ENCODE peak calls at places on chromosomes 13 and 19, in eight cellular contexts. One of them, this sample, is unnamed.

GRCh38 chr13:27259831-27260230 is 8.5 kb downstream of the RPL21 start:
- DNase-seq in pancreas: no peak
- DNase-seq in GM06990: no peak
- DNase-seq in cardiac muscle cell: no peak
- DNase-seq in body of pancreas: no peak
- DNase-seq in foreskin keratinocyte: no peak
- DNase-seq in brain microvascular endothelial cell: no peak
- DNase-seq in NB4: no peak
- DNase-seq in this sample: no peak

GRCh38 chr19:45403781-45404556 is 900 bp downstream of the PPP1R13L start:
- DNase-seq in pancreas: peak; percentile 75
- DNase-seq in GM06990: peak; percentile 59
- DNase-seq in cardiac muscle cell: peak; percentile 76
- DNase-seq in body of pancreas: peak; percentile 80
- DNase-seq in foreskin keratinocyte: peak; percentile 67
- DNase-seq in brain microvascular endothelial cell: peak; percentile 51
- DNase-seq in NB4: peak; percentile 53
- DNase-seq in this sample: peak; percentile 47

GRCh38 chr19:35417713-35418534 is 30.1 kb upstream of the FFAR2 start:
- DNase-seq in pancreas: no peak
- DNase-seq in GM06990: peak; percentile 52
- DNase-seq in cardiac muscle cell: no peak
- DNase-seq in body of pancreas: no peak
- DNase-seq in foreskin keratinocyte: no peak
- DNase-seq in brain microvascular endothelial cell: no peak
- DNase-seq in NB4: no peak
- DNase-seq in this sample: peak; percentile 0

GRCh38 chr19:35216026-35216832 is 12.3 kb downstream of the FAM187B start:
- DNase-seq in pancreas: no peak
- DNase-seq in GM06990: no peak
- DNase-seq in cardiac muscle cell: no peak
- DNase-seq in body of pancreas: no peak
- DNase-seq in foreskin keratinocyte: peak; percentile 71
- DNase-seq in brain microvascular endothelial cell: no peak
- DNase-seq in NB4: no peak
- DNase-seq in this sample: no peak

GRCh38 chr19:21482863-21483276 is 22.5 kb upstream of the ZNF429 start:
- DNase-seq in pancreas: peak; percentile 42
- DNase-seq in GM06990: peak; percentile 50
- DNase-seq in cardiac muscle cell: peak; percentile 55
- DNase-seq in body of pancreas: peak; percentile 69
- DNase-seq in foreskin keratinocyte: peak; percentile 13
- DNase-seq in brain microvascular endothelial cell: no peak
- DNase-seq in NB4: peak; percentile 72
- DNase-seq in this sample: peak; percentile 49

GRCh38 chr13:50322006-50322405 is 306.8 kb downstream of the KCNRG start:
- DNase-seq in pancreas: no peak
- DNase-seq in GM06990: no peak
- DNase-seq in cardiac muscle cell: no peak
- DNase-seq in body of pancreas: no peak
- DNase-seq in foreskin keratinocyte: no peak
- DNase-seq in brain microvascular endothelial cell: no peak
- DNase-seq in NB4: peak; percentile 69
- DNase-seq in this sample: no peak

GRCh38 chr19:8858260-8858659 is 26.1 kb downstream of the MBD3L1 start:
- DNase-seq in pancreas: no peak
- DNase-seq in GM06990: no peak
- DNase-seq in cardiac muscle cell: no peak
- DNase-seq in body of pancreas: no peak
- DNase-seq in foreskin keratinocyte: no peak
- DNase-seq in brain microvascular endothelial cell: no peak
- DNase-seq in NB4: no peak
- DNase-seq in this sample: no peak

GRCh38 chr19:35641515-35642151 is at the start of gene ETV2:
- DNase-seq in pancreas: no peak
- DNase-seq in GM06990: peak; percentile 73
- DNase-seq in cardiac muscle cell: peak; percentile 24
- DNase-seq in body of pancreas: no peak
- DNase-seq in foreskin keratinocyte: no peak
- DNase-seq in brain microvascular endothelial cell: peak; percentile 40
- DNase-seq in NB4: peak; percentile 28
- DNase-seq in this sample: no peak

GRCh38 chr19:54478677-54479266 is 5.7 kb upstream of the CDC42EP5 start:
- DNase-seq in pancreas: no peak
- DNase-seq in GM06990: no peak
- DNase-seq in cardiac muscle cell: peak; percentile 80
- DNase-seq in body of pancreas: peak; percentile 25
- DNase-seq in foreskin keratinocyte: peak; percentile 23
- DNase-seq in brain microvascular endothelial cell: no peak
- DNase-seq in NB4: peak; percentile 53
- DNase-seq in this sample: no peak

GRCh38 chr19:51688665-51689571 is 4.2 kb upstream of the SPACA6 start:
- DNase-seq in pancreas: peak; percentile 86
- DNase-seq in GM06990: no peak
- DNase-seq in cardiac muscle cell: peak; percentile 92
- DNase-seq in body of pancreas: peak; percentile 93
- DNase-seq in foreskin keratinocyte: peak; percentile 86
- DNase-seq in brain microvascular endothelial cell: peak; percentile 88
- DNase-seq in NB4: no peak
- DNase-seq in this sample: peak; percentile 92

GRCh38 chr13:88417801-88418200 is 746.6 kb downstream of the SLITRK5 start:
- DNase-seq in pancreas: no peak
- DNase-seq in GM06990: no peak
- DNase-seq in cardiac muscle cell: no peak
- DNase-seq in body of pancreas: no peak
- DNase-seq in foreskin keratinocyte: no peak
- DNase-seq in brain microvascular endothelial cell: no peak
- DNase-seq in NB4: no peak
- DNase-seq in this sample: no peak

GRCh38 chr13:27708325-27708724 is 84.0 kb upstream of the GSX1 start:
- DNase-seq in pancreas: no peak
- DNase-seq in GM06990: no peak
- DNase-seq in cardiac muscle cell: no peak
- DNase-seq in body of pancreas: no peak
- DNase-seq in foreskin keratinocyte: no peak
- DNase-seq in brain microvascular endothelial cell: no peak
- DNase-seq in NB4: no peak
- DNase-seq in this sample: no peak

GRCh38 chr19:40348961-40349507 is 539 bp downstream of the PLD3 start:
- DNase-seq in pancreas: no peak
- DNase-seq in GM06990: no peak
- DNase-seq in cardiac muscle cell: no peak
- DNase-seq in body of pancreas: no peak
- DNase-seq in foreskin keratinocyte: peak; percentile 40
- DNase-seq in brain microvascular endothelial cell: peak; percentile 25
- DNase-seq in NB4: peak; percentile 37
- DNase-seq in this sample: no peak

GRCh38 chr13:110269509-110270185 is 37.3 kb downstream of the COL4A1 start:
- DNase-seq in pancreas: no peak
- DNase-seq in GM06990: no peak
- DNase-seq in cardiac muscle cell: no peak
- DNase-seq in body of pancreas: no peak
- DNase-seq in foreskin keratinocyte: no peak
- DNase-seq in brain microvascular endothelial cell: no peak
- DNase-seq in NB4: no peak
- DNase-seq in this sample: no peak

GRCh38 chr13:20720499-20720898 is 17.0 kb downstream of the IL17D start:
- DNase-seq in pancreas: no peak
- DNase-seq in GM06990: no peak
- DNase-seq in cardiac muscle cell: no peak
- DNase-seq in body of pancreas: no peak
- DNase-seq in foreskin keratinocyte: no peak
- DNase-seq in brain microvascular endothelial cell: no peak
- DNase-seq in NB4: no peak
- DNase-seq in this sample: no peak

GRCh38 chr13:29679357-29680050 is 84.0 kb upstream of the SLC7A1 start:
- DNase-seq in pancreas: peak; percentile 16
- DNase-seq in GM06990: no peak
- DNase-seq in cardiac muscle cell: no peak
- DNase-seq in body of pancreas: peak; percentile 42
- DNase-seq in foreskin keratinocyte: no peak
- DNase-seq in brain microvascular endothelial cell: no peak
- DNase-seq in NB4: no peak
- DNase-seq in this sample: peak; percentile 15

GRCh38 chr13:39811696-39812095 is 156.2 kb downstream of the COG6 start:
- DNase-seq in pancreas: no peak
- DNase-seq in GM06990: no peak
- DNase-seq in cardiac muscle cell: no peak
- DNase-seq in body of pancreas: no peak
- DNase-seq in foreskin keratinocyte: no peak
- DNase-seq in brain microvascular endothelial cell: no peak
- DNase-seq in NB4: peak; percentile 10
- DNase-seq in this sample: no peak

GRCh38 chr19:10283301-10283733 is 3.4 kb upstream of the ICAM4 start:
- DNase-seq in pancreas: no peak
- DNase-seq in GM06990: no peak
- DNase-seq in cardiac muscle cell: no peak
- DNase-seq in body of pancreas: no peak
- DNase-seq in foreskin keratinocyte: peak; percentile 60
- DNase-seq in brain microvascular endothelial cell: no peak
- DNase-seq in NB4: no peak
- DNase-seq in this sample: no peak

DNA sequence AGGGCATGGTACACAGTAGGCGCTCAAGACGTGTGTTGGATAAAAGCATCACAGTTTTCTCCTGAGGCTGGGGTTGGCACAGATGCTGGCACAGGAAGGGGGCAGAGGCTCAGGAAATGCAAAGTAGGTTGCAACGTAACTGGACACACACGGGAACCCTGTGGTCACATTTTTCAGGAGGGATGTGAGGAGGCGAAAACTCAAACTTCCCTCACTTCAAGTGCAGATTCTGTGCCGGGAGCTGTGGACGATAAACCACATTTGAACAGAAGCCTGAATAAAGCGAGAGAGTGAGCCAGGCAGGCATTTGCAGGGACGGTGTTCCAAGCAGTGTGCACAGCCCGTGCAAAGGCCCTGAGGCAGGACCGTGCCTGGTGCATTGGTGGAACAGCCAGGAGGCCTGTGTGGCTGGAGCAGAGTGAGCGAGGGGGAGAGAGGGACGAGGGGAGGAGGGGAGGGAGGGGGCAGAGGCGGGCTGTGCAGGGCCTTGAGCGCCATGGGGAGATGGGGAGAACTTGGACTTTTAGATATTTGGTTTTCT is 40.3 kb downstream of the NFIC start:
- DNase-seq in pancreas: no peak
- DNase-seq in GM06990: no peak
- DNase-seq in cardiac muscle cell: no peak
- DNase-seq in body of pancreas: no peak
- DNase-seq in foreskin keratinocyte: no peak
- DNase-seq in brain microvascular endothelial cell: no peak
- DNase-seq in NB4: no peak
- DNase-seq in this sample: no peak
- TF ChIP-seq CTCF in pancreas: no peak
- TF ChIP-seq CTCF in GM06990: no peak
- TF ChIP-seq CTCF in cardiac muscle cell: no peak
- TF ChIP-seq CTCF in body of pancreas: no peak
- TF ChIP-seq CTCF in foreskin keratinocyte: no peak
- TF ChIP-seq CTCF in brain microvascular endothelial cell: no peak
- TF ChIP-seq CTCF in NB4: no peak
- TF ChIP-seq CTCF in this sample: no peak

GRCh38 chr13:78131811-78132210 is 213.2 kb upstream of the EDNRB start:
- DNase-seq in pancreas: no peak
- DNase-seq in GM06990: no peak
- DNase-seq in cardiac muscle cell: no peak
- DNase-seq in body of pancreas: no peak
- DNase-seq in foreskin keratinocyte: no peak
- DNase-seq in brain microvascular endothelial cell: no peak
- DNase-seq in NB4: peak; percentile 25
- DNase-seq in this sample: no peak
- TF ChIP-seq CTCF in pancreas: no peak
- TF ChIP-seq CTCF in GM06990: peak; percentile 12
- TF ChIP-seq CTCF in cardiac muscle cell: peak; percentile 32
- TF ChIP-seq CTCF in body of pancreas: no peak
- TF ChIP-seq CTCF in foreskin keratinocyte: peak; percentile 55
- TF ChIP-seq CTCF in brain microvascular endothelial cell: peak; percentile 56
- TF ChIP-seq CTCF in NB4: peak; percentile 35
- TF ChIP-seq CTCF in this sample: no peak

DNA sequence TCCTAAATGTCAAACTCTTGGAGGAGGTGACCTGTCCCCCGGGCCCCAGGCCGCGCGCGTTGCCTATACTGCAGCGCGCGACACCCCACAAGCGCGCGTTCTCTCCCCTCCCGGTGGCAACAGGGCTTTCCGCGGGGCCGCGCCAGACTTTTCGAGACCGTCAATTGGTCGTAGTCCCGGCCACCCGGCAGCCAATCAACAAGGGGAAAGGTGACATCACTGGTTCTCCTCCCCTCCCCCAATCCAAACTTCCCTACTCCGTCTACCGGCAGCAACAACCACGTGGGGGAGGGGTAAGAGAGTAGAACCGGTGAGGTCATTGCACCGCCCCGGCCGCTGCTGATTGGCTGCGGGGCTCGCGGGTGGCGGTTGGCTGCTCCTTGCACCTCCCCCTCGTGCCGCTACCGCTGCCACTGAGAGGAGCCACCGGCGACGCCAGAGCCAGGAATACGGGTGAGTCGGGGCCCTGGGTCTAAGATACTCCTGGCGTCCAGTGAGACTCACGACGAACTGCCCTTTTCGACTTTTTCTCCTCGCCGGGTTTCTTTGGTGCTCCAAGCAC is 829 bp upstream of the CIC start:
- DNase-seq in pancreas: peak; percentile 100
- DNase-seq in GM06990: peak; percentile 99
- DNase-seq in cardiac muscle cell: peak; percentile 100
- DNase-seq in body of pancreas: peak; percentile 100
- DNase-seq in foreskin keratinocyte: peak; percentile 99
- DNase-seq in brain microvascular endothelial cell: peak; percentile 99
- DNase-seq in NB4: peak; percentile 97
- DNase-seq in this sample: peak; percentile 98
- TF ChIP-seq CTCF in pancreas: no peak
- TF ChIP-seq CTCF in GM06990: no peak
- TF ChIP-seq CTCF in cardiac muscle cell: no peak
- TF ChIP-seq CTCF in body of pancreas: peak; percentile 5
- TF ChIP-seq CTCF in foreskin keratinocyte: peak; percentile 3
- TF ChIP-seq CTCF in brain microvascular endothelial cell: peak; percentile 2
- TF ChIP-seq CTCF in NB4: no peak
- TF ChIP-seq CTCF in this sample: no peak

DNA sequence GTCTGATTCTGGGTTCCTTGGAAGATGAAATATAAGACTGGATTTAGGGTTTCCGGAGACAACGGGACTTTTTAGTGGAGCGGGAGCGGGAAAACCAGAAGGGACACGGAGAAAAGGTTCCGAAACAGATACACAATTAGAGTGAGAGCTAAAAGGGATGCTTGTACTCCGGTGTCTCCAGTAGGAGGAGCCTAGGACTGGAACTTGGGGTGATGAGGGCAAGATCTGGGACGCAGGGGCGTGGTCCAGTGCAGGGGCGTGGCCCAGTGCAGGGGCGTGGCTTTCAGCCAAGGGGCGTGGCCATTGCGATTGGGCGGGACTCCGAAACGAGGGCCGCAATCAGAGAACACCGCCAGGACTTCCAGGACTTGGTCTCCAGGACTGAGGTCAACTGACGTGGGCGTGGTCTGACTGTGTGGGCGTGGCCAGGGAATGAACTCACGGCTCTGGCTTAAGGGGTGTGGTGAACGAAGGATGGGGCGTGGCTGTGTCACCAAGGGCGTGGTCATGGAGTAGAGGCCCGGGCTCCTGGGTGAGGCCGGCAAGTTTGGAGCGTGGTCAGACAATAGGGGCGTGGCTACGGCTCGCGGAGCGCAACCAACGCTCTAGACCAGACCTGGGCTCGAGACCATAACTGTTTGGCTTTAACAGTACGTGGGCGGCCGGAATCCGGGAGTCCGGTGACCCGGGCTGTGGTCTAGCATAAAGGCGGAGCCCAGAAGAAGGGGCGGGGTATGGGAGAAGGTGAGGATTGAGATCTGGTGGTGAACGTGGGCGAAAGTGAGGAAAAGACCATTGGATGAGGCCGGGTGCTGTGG is at the start of gene DKKL1:
- DNase-seq in pancreas: peak; percentile 99
- DNase-seq in GM06990: peak; percentile 90
- DNase-seq in cardiac muscle cell: peak; percentile 100
- DNase-seq in body of pancreas: peak; percentile 100
- DNase-seq in foreskin keratinocyte: peak; percentile 98
- DNase-seq in brain microvascular endothelial cell: peak; percentile 100
- DNase-seq in NB4: peak; percentile 44
- DNase-seq in this sample: peak; percentile 99
- TF ChIP-seq CTCF in pancreas: no peak
- TF ChIP-seq CTCF in GM06990: no peak
- TF ChIP-seq CTCF in cardiac muscle cell: peak; percentile 6
- TF ChIP-seq CTCF in body of pancreas: peak; percentile 22
- TF ChIP-seq CTCF in foreskin keratinocyte: peak; percentile 67
- TF ChIP-seq CTCF in brain microvascular endothelial cell: peak; percentile 5
- TF ChIP-seq CTCF in NB4: no peak
- TF ChIP-seq CTCF in this sample: no peak

This sample was measured in psoas muscle.